ENCODE peak calls at places on chromosome 11, in six cellular contexts. E is activated CD4-positive, CD25-positive, alpha-beta regulatory T cell; U is stimulated activated CD4-positive, alpha-beta T cell treated with anti-CD3 and anti-CD28 coated beads, Interleukin-12 subunit alpha, Interleukin-12 subunit beta, amount 100 ng/mL, for 4 hours; X is cardiac fibroblast; Y is A549; R is transverse colon. C is an unnamed sample.

GRCh38 chr11:21430532-21430931 is 761.1 kb downstream of the NELL1 start:
- DNase-seq in E (no peak), U (no peak), X (no peak), Y (no peak), R (no peak), C (no peak)

GRCh38 chr11:68962527-68963250 is 18.1 kb downstream of the MRGPRD start:
- DNase-seq in E (no peak), U (no peak), X (no peak), Y (no peak), R (peak; percentile 7), C (no peak)

GRCh38 chr11:133950874-133951483 is 5.8 kb downstream of the IGSF9B start:
- DNase-seq in E (no peak), U (no peak), X (no peak), Y (no peak), R (no peak), C (no peak)

GRCh38 chr11:32137263-32137662 is 46.4 kb downstream of the RCN1 start:
- DNase-seq in E (no peak), U (no peak), X (peak; percentile 99), Y (peak; percentile 41), R (no peak), C (no peak)

GRCh38 chr11:72750086-72750485 is 2.1 kb downstream of the ARAP1 start:
- DNase-seq in E (no peak), U (no peak), X (no peak), Y (no peak), R (no peak), C (peak; percentile 61)

GRCh38 chr11:26950260-26950719 is 43.6 kb upstream of the FIBIN start:
- DNase-seq in E (no peak), U (no peak), X (peak; percentile 93), Y (no peak), R (peak; percentile 17), C (no peak)

GRCh38 chr11:76835928-76836612 is 24.6 kb upstream of the ACER3 start:
- DNase-seq in E (no peak), U (no peak), X (peak; percentile 35), Y (no peak), R (peak; percentile 77), C (no peak)

GRCh38 chr11:44270403-44271192 is 39.3 kb downstream of the ALX4 start:
- DNase-seq in E (no peak), U (no peak), X (no peak), Y (no peak), R (no peak), C (no peak)

GRCh38 chr11:95764267-95764898 is 25.2 kb downstream of the FAM76B start:
- DNase-seq in E (no peak), U (no peak), X (peak; percentile 76), Y (peak; percentile 13), R (no peak), C (no peak)

GRCh38 chr11:65862191-65862735 is 2.0 kb downstream of the MUS81 start:
- DNase-seq in E (no peak), U (no peak), X (no peak), Y (no peak), R (no peak), C (no peak)